ENCODE peak calls at places on chromosomes 12 and 14, in eight cellular contexts. One of them, this sample, is unnamed.

GRCh38 chr12:56593909-56594621 is 36.1 kb downstream of the BAZ2A start:
- DNase-seq in BE2C: peak
- DNase-seq in immature natural killer cell: peak
- DNase-seq in heart right ventricle: no peak
- DNase-seq in substantia nigra: no peak
- DNase-seq in activated CD4-positive, alpha-beta T cell treated with anti-CD3 and anti-CD28 coated beads for 24 hours: peak
- DNase-seq in neural progenitor cell: peak
- DNase-seq in stimulated activated CD8-positive, alpha-beta memory T cell treated with anti-CD3 and anti-CD28 coated beads, Interleukin-15, amount 100 ng/mL, for 24 hours: peak
- DNase-seq in this sample: peak

GRCh38 chr14:94575730-94576585 is 5.3 kb upstream of the SERPINA5 start:
- DNase-seq in BE2C: no peak
- DNase-seq in stimulated activated CD8-positive, alpha-beta memory T cell treated with anti-CD3 and anti-CD28 coated beads, Interleukin-15, amount 100 ng/mL, for 24 hours: no peak
- DNase-seq in heart right ventricle: no peak
- DNase-seq in immature natural killer cell: no peak
- DNase-seq in substantia nigra: no peak
- DNase-seq in activated CD4-positive, alpha-beta T cell treated with anti-CD3 and anti-CD28 coated beads for 24 hours: no peak
- DNase-seq in neural progenitor cell: no peak
- DNase-seq in this sample: no peak

GRCh38 chr12:49279706-49280159 is 14.9 kb downstream of the TUBA1C start:
- DNase-seq in stimulated activated CD8-positive, alpha-beta memory T cell treated with anti-CD3 and anti-CD28 coated beads, Interleukin-15, amount 100 ng/mL, for 24 hours: no peak
- DNase-seq in substantia nigra: no peak
- DNase-seq in heart right ventricle: no peak
- DNase-seq in neural progenitor cell: peak
- DNase-seq in BE2C: peak
- DNase-seq in immature natural killer cell: no peak
- DNase-seq in activated CD4-positive, alpha-beta T cell treated with anti-CD3 and anti-CD28 coated beads for 24 hours: no peak
- DNase-seq in this sample: no peak

GRCh38 chr14:94867931-94868597 is 98.2 kb upstream of the GSC start:
- DNase-seq in BE2C: no peak
- DNase-seq in immature natural killer cell: no peak
- DNase-seq in stimulated activated CD8-positive, alpha-beta memory T cell treated with anti-CD3 and anti-CD28 coated beads, Interleukin-15, amount 100 ng/mL, for 24 hours: no peak
- DNase-seq in substantia nigra: peak
- DNase-seq in heart right ventricle: no peak
- DNase-seq in activated CD4-positive, alpha-beta T cell treated with anti-CD3 and anti-CD28 coated beads for 24 hours: no peak
- DNase-seq in neural progenitor cell: peak
- DNase-seq in this sample: no peak

GRCh38 chr12:77299910-77300772 is 234.8 kb upstream of the E2F7 start:
- DNase-seq in stimulated activated CD8-positive, alpha-beta memory T cell treated with anti-CD3 and anti-CD28 coated beads, Interleukin-15, amount 100 ng/mL, for 24 hours: no peak
- DNase-seq in substantia nigra: no peak
- DNase-seq in immature natural killer cell: no peak
- DNase-seq in neural progenitor cell: no peak
- DNase-seq in activated CD4-positive, alpha-beta T cell treated with anti-CD3 and anti-CD28 coated beads for 24 hours: no peak
- DNase-seq in BE2C: no peak
- DNase-seq in heart right ventricle: no peak
- DNase-seq in this sample: peak

GRCh38 chr14:72434856-72435255 is 459.0 kb downstream of the DPF3 start:
- DNase-seq in BE2C: no peak
- DNase-seq in neural progenitor cell: no peak
- DNase-seq in heart right ventricle: no peak
- DNase-seq in activated CD4-positive, alpha-beta T cell treated with anti-CD3 and anti-CD28 coated beads for 24 hours: no peak
- DNase-seq in stimulated activated CD8-positive, alpha-beta memory T cell treated with anti-CD3 and anti-CD28 coated beads, Interleukin-15, amount 100 ng/mL, for 24 hours: no peak
- DNase-seq in substantia nigra: no peak
- DNase-seq in immature natural killer cell: no peak
- DNase-seq in this sample: no peak

GRCh38 chr12:113112043-113112899 is 23.3 kb downstream of the RASAL1 start:
- DNase-seq in heart right ventricle: no peak
- DNase-seq in stimulated activated CD8-positive, alpha-beta memory T cell treated with anti-CD3 and anti-CD28 coated beads, Interleukin-15, amount 100 ng/mL, for 24 hours: no peak
- DNase-seq in BE2C: no peak
- DNase-seq in activated CD4-positive, alpha-beta T cell treated with anti-CD3 and anti-CD28 coated beads for 24 hours: no peak
- DNase-seq in substantia nigra: no peak
- DNase-seq in neural progenitor cell: no peak
- DNase-seq in immature natural killer cell: no peak
- DNase-seq in this sample: no peak

GRCh38 chr12:14700935-14701334 is 4.5 kb upstream of the GUCY2C start:
- DNase-seq in stimulated activated CD8-positive, alpha-beta memory T cell treated with anti-CD3 and anti-CD28 coated beads, Interleukin-15, amount 100 ng/mL, for 24 hours: no peak
- DNase-seq in immature natural killer cell: no peak
- DNase-seq in substantia nigra: no peak
- DNase-seq in neural progenitor cell: no peak
- DNase-seq in activated CD4-positive, alpha-beta T cell treated with anti-CD3 and anti-CD28 coated beads for 24 hours: no peak
- DNase-seq in BE2C: no peak
- DNase-seq in heart right ventricle: no peak
- DNase-seq in this sample: no peak

GRCh38 chr14:93078830-93079229 is 36.9 kb downstream of the ITPK1 start:
- DNase-seq in immature natural killer cell: no peak
- DNase-seq in stimulated activated CD8-positive, alpha-beta memory T cell treated with anti-CD3 and anti-CD28 coated beads, Interleukin-15, amount 100 ng/mL, for 24 hours: no peak
- DNase-seq in neural progenitor cell: no peak
- DNase-seq in activated CD4-positive, alpha-beta T cell treated with anti-CD3 and anti-CD28 coated beads for 24 hours: no peak
- DNase-seq in BE2C: no peak
- DNase-seq in substantia nigra: no peak
- DNase-seq in heart right ventricle: no peak
- DNase-seq in this sample: peak

GRCh38 chr12:123024819-123025391 is 44.4 kb downstream of the ARL6IP4 start:
- DNase-seq in BE2C: no peak
- DNase-seq in stimulated activated CD8-positive, alpha-beta memory T cell treated with anti-CD3 and anti-CD28 coated beads, Interleukin-15, amount 100 ng/mL, for 24 hours: no peak
- DNase-seq in neural progenitor cell: no peak
- DNase-seq in heart right ventricle: no peak
- DNase-seq in activated CD4-positive, alpha-beta T cell treated with anti-CD3 and anti-CD28 coated beads for 24 hours: no peak
- DNase-seq in substantia nigra: no peak
- DNase-seq in immature natural killer cell: peak
- DNase-seq in this sample: no peak

GRCh38 chr12:9751204-9752144 is 9.2 kb downstream of the CD69 start:
- DNase-seq in stimulated activated CD8-positive, alpha-beta memory T cell treated with anti-CD3 and anti-CD28 coated beads, Interleukin-15, amount 100 ng/mL, for 24 hours: no peak
- DNase-seq in immature natural killer cell: peak
- DNase-seq in activated CD4-positive, alpha-beta T cell treated with anti-CD3 and anti-CD28 coated beads for 24 hours: no peak
- DNase-seq in BE2C: no peak
- DNase-seq in heart right ventricle: no peak
- DNase-seq in neural progenitor cell: peak
- DNase-seq in substantia nigra: no peak
- DNase-seq in this sample: no peak

GRCh38 chr14:102849522-102850379 is 72.5 kb downstream of the TRAF3 start:
- DNase-seq in neural progenitor cell: no peak
- DNase-seq in BE2C: peak
- DNase-seq in immature natural killer cell: no peak
- DNase-seq in stimulated activated CD8-positive, alpha-beta memory T cell treated with anti-CD3 and anti-CD28 coated beads, Interleukin-15, amount 100 ng/mL, for 24 hours: no peak
- DNase-seq in activated CD4-positive, alpha-beta T cell treated with anti-CD3 and anti-CD28 coated beads for 24 hours: no peak
- DNase-seq in substantia nigra: no peak
- DNase-seq in heart right ventricle: no peak
- DNase-seq in this sample: no peak

GRCh38 chr12:51191516-51192283 is 18.8 kb upstream of the TFCP2 start:
- DNase-seq in substantia nigra: no peak
- DNase-seq in heart right ventricle: no peak
- DNase-seq in neural progenitor cell: no peak
- DNase-seq in BE2C: no peak
- DNase-seq in immature natural killer cell: no peak
- DNase-seq in activated CD4-positive, alpha-beta T cell treated with anti-CD3 and anti-CD28 coated beads for 24 hours: no peak
- DNase-seq in stimulated activated CD8-positive, alpha-beta memory T cell treated with anti-CD3 and anti-CD28 coated beads, Interleukin-15, amount 100 ng/mL, for 24 hours: no peak
- DNase-seq in this sample: no peak

GRCh38 chr14:35932659-35933159 is 106.6 kb downstream of the BRMS1L start:
- DNase-seq in activated CD4-positive, alpha-beta T cell treated with anti-CD3 and anti-CD28 coated beads for 24 hours: peak
- DNase-seq in stimulated activated CD8-positive, alpha-beta memory T cell treated with anti-CD3 and anti-CD28 coated beads, Interleukin-15, amount 100 ng/mL, for 24 hours: no peak
- DNase-seq in immature natural killer cell: no peak
- DNase-seq in BE2C: no peak
- DNase-seq in substantia nigra: no peak
- DNase-seq in neural progenitor cell: no peak
- DNase-seq in heart right ventricle: no peak
- DNase-seq in this sample: no peak

GRCh38 chr12:89960607-89961394 is 252.2 kb upstream of the ATP2B1 start:
- DNase-seq in stimulated activated CD8-positive, alpha-beta memory T cell treated with anti-CD3 and anti-CD28 coated beads, Interleukin-15, amount 100 ng/mL, for 24 hours: no peak
- DNase-seq in neural progenitor cell: no peak
- DNase-seq in BE2C: no peak
- DNase-seq in activated CD4-positive, alpha-beta T cell treated with anti-CD3 and anti-CD28 coated beads for 24 hours: no peak
- DNase-seq in heart right ventricle: no peak
- DNase-seq in substantia nigra: no peak
- DNase-seq in immature natural killer cell: no peak
- DNase-seq in this sample: no peak

GRCh38 chr12:11941601-11942360 is 129.0 kb upstream of the BCL2L14 start:
- DNase-seq in BE2C: no peak
- DNase-seq in stimulated activated CD8-positive, alpha-beta memory T cell treated with anti-CD3 and anti-CD28 coated beads, Interleukin-15, amount 100 ng/mL, for 24 hours: no peak
- DNase-seq in substantia nigra: no peak
- DNase-seq in immature natural killer cell: no peak
- DNase-seq in heart right ventricle: no peak
- DNase-seq in activated CD4-positive, alpha-beta T cell treated with anti-CD3 and anti-CD28 coated beads for 24 hours: no peak
- DNase-seq in neural progenitor cell: no peak
- DNase-seq in this sample: peak

GRCh38 chr12:80868576-80868975 is 69.2 kb downstream of the LIN7A start:
- DNase-seq in immature natural killer cell: no peak
- DNase-seq in activated CD4-positive, alpha-beta T cell treated with anti-CD3 and anti-CD28 coated beads for 24 hours: no peak
- DNase-seq in stimulated activated CD8-positive, alpha-beta memory T cell treated with anti-CD3 and anti-CD28 coated beads, Interleukin-15, amount 100 ng/mL, for 24 hours: no peak
- DNase-seq in BE2C: no peak
- DNase-seq in neural progenitor cell: no peak
- DNase-seq in heart right ventricle: no peak
- DNase-seq in substantia nigra: no peak
- DNase-seq in this sample: no peak

GRCh38 chr12:123744836-123745235 is 17.3 kb upstream of the DNAH10 start:
- DNase-seq in BE2C: peak
- DNase-seq in neural progenitor cell: peak
- DNase-seq in activated CD4-positive, alpha-beta T cell treated with anti-CD3 and anti-CD28 coated beads for 24 hours: no peak
- DNase-seq in heart right ventricle: no peak
- DNase-seq in stimulated activated CD8-positive, alpha-beta memory T cell treated with anti-CD3 and anti-CD28 coated beads, Interleukin-15, amount 100 ng/mL, for 24 hours: no peak
- DNase-seq in substantia nigra: peak
- DNase-seq in immature natural killer cell: no peak
- DNase-seq in this sample: no peak

GRCh38 chr12:5497329-5498058 is 65.6 kb downstream of the NTF3 start:
- DNase-seq in heart right ventricle: no peak
- DNase-seq in neural progenitor cell: no peak
- DNase-seq in BE2C: no peak
- DNase-seq in stimulated activated CD8-positive, alpha-beta memory T cell treated with anti-CD3 and anti-CD28 coated beads, Interleukin-15, amount 100 ng/mL, for 24 hours: no peak
- DNase-seq in activated CD4-positive, alpha-beta T cell treated with anti-CD3 and anti-CD28 coated beads for 24 hours: no peak
- DNase-seq in substantia nigra: no peak
- DNase-seq in immature natural killer cell: no peak
- DNase-seq in this sample: no peak

GRCh38 chr12:81492131-81492720 is 266.9 kb downstream of the PPFIA2 start:
- DNase-seq in stimulated activated CD8-positive, alpha-beta memory T cell treated with anti-CD3 and anti-CD28 coated beads, Interleukin-15, amount 100 ng/mL, for 24 hours: no peak
- DNase-seq in activated CD4-positive, alpha-beta T cell treated with anti-CD3 and anti-CD28 coated beads for 24 hours: no peak
- DNase-seq in neural progenitor cell: no peak
- DNase-seq in immature natural killer cell: no peak
- DNase-seq in BE2C: no peak
- DNase-seq in heart right ventricle: no peak
- DNase-seq in substantia nigra: no peak
- DNase-seq in this sample: no peak

GRCh38 chr12:3777206-3777809 is 24.4 kb upstream of the CRACR2A start:
- DNase-seq in stimulated activated CD8-positive, alpha-beta memory T cell treated with anti-CD3 and anti-CD28 coated beads, Interleukin-15, amount 100 ng/mL, for 24 hours: no peak
- DNase-seq in BE2C: no peak
- DNase-seq in heart right ventricle: no peak
- DNase-seq in activated CD4-positive, alpha-beta T cell treated with anti-CD3 and anti-CD28 coated beads for 24 hours: no peak
- DNase-seq in neural progenitor cell: peak
- DNase-seq in immature natural killer cell: peak
- DNase-seq in substantia nigra: no peak
- DNase-seq in this sample: peak

GRCh38 chr12:10406725-10407124 is 2.8 kb downstream of the KLRC4 start:
- DNase-seq in stimulated activated CD8-positive, alpha-beta memory T cell treated with anti-CD3 and anti-CD28 coated beads, Interleukin-15, amount 100 ng/mL, for 24 hours: no peak
- DNase-seq in immature natural killer cell: no peak
- DNase-seq in activated CD4-positive, alpha-beta T cell treated with anti-CD3 and anti-CD28 coated beads for 24 hours: no peak
- DNase-seq in heart right ventricle: no peak
- DNase-seq in neural progenitor cell: no peak
- DNase-seq in BE2C: no peak
- DNase-seq in substantia nigra: no peak
- DNase-seq in this sample: no peak

GRCh38 chr12:52180971-52181628 is 10.7 kb downstream of the KRT80 start:
- DNase-seq in heart right ventricle: no peak
- DNase-seq in BE2C: no peak
- DNase-seq in neural progenitor cell: no peak
- DNase-seq in substantia nigra: no peak
- DNase-seq in stimulated activated CD8-positive, alpha-beta memory T cell treated with anti-CD3 and anti-CD28 coated beads, Interleukin-15, amount 100 ng/mL, for 24 hours: no peak
- DNase-seq in immature natural killer cell: no peak
- DNase-seq in activated CD4-positive, alpha-beta T cell treated with anti-CD3 and anti-CD28 coated beads for 24 hours: no peak
- DNase-seq in this sample: no peak

GRCh38 chr14:74218462-74218861 is 20.8 kb upstream of the VSX2 start:
- DNase-seq in stimulated activated CD8-positive, alpha-beta memory T cell treated with anti-CD3 and anti-CD28 coated beads, Interleukin-15, amount 100 ng/mL, for 24 hours: no peak
- DNase-seq in activated CD4-positive, alpha-beta T cell treated with anti-CD3 and anti-CD28 coated beads for 24 hours: no peak
- DNase-seq in neural progenitor cell: no peak
- DNase-seq in substantia nigra: no peak
- DNase-seq in BE2C: no peak
- DNase-seq in immature natural killer cell: no peak
- DNase-seq in heart right ventricle: no peak
- DNase-seq in this sample: no peak

GRCh38 chr12:101243074-101243473 is 33.0 kb upstream of the SLC5A8 start:
- DNase-seq in stimulated activated CD8-positive, alpha-beta memory T cell treated with anti-CD3 and anti-CD28 coated beads, Interleukin-15, amount 100 ng/mL, for 24 hours: no peak
- DNase-seq in activated CD4-positive, alpha-beta T cell treated with anti-CD3 and anti-CD28 coated beads for 24 hours: no peak
- DNase-seq in neural progenitor cell: no peak
- DNase-seq in heart right ventricle: no peak
- DNase-seq in immature natural killer cell: no peak
- DNase-seq in substantia nigra: no peak
- DNase-seq in BE2C: no peak
- DNase-seq in this sample: no peak

GRCh38 chr14:68510951-68511726 is 281.7 kb downstream of the ZFP36L1 start:
- DNase-seq in immature natural killer cell: no peak
- DNase-seq in BE2C: no peak
- DNase-seq in activated CD4-positive, alpha-beta T cell treated with anti-CD3 and anti-CD28 coated beads for 24 hours: no peak
- DNase-seq in heart right ventricle: no peak
- DNase-seq in neural progenitor cell: no peak
- DNase-seq in stimulated activated CD8-positive, alpha-beta memory T cell treated with anti-CD3 and anti-CD28 coated beads, Interleukin-15, amount 100 ng/mL, for 24 hours: no peak
- DNase-seq in substantia nigra: no peak
- DNase-seq in this sample: no peak

GRCh38 chr12:30457621-30458289 is 237.9 kb downstream of the IPO8 start:
- DNase-seq in stimulated activated CD8-positive, alpha-beta memory T cell treated with anti-CD3 and anti-CD28 coated beads, Interleukin-15, amount 100 ng/mL, for 24 hours: no peak
- DNase-seq in neural progenitor cell: peak
- DNase-seq in substantia nigra: no peak
- DNase-seq in heart right ventricle: no peak
- DNase-seq in BE2C: no peak
- DNase-seq in activated CD4-positive, alpha-beta T cell treated with anti-CD3 and anti-CD28 coated beads for 24 hours: no peak
- DNase-seq in immature natural killer cell: no peak
- DNase-seq in this sample: peak

GRCh38 chr12:30837595-30837994 is 82.8 kb upstream of the CAPRIN2 start:
- DNase-seq in stimulated activated CD8-positive, alpha-beta memory T cell treated with anti-CD3 and anti-CD28 coated beads, Interleukin-15, amount 100 ng/mL, for 24 hours: no peak
- DNase-seq in activated CD4-positive, alpha-beta T cell treated with anti-CD3 and anti-CD28 coated beads for 24 hours: no peak
- DNase-seq in neural progenitor cell: no peak
- DNase-seq in immature natural killer cell: no peak
- DNase-seq in substantia nigra: no peak
- DNase-seq in BE2C: no peak
- DNase-seq in heart right ventricle: no peak
- DNase-seq in this sample: no peak

GRCh38 chr14:61876362-61877049 is 114.3 kb downstream of the SNAPC1 start:
- DNase-seq in immature natural killer cell: no peak
- DNase-seq in substantia nigra: no peak
- DNase-seq in neural progenitor cell: no peak
- DNase-seq in activated CD4-positive, alpha-beta T cell treated with anti-CD3 and anti-CD28 coated beads for 24 hours: no peak
- DNase-seq in stimulated activated CD8-positive, alpha-beta memory T cell treated with anti-CD3 and anti-CD28 coated beads, Interleukin-15, amount 100 ng/mL, for 24 hours: no peak
- DNase-seq in BE2C: no peak
- DNase-seq in heart right ventricle: no peak
- DNase-seq in this sample: no peak

GRCh38 chr12:117165342-117165741 is 24.9 kb downstream of the FBXO21 start:
- DNase-seq in activated CD4-positive, alpha-beta T cell treated with anti-CD3 and anti-CD28 coated beads for 24 hours: no peak
- DNase-seq in stimulated activated CD8-positive, alpha-beta memory T cell treated with anti-CD3 and anti-CD28 coated beads, Interleukin-15, amount 100 ng/mL, for 24 hours: no peak
- DNase-seq in neural progenitor cell: no peak
- DNase-seq in heart right ventricle: no peak
- DNase-seq in substantia nigra: no peak
- DNase-seq in BE2C: no peak
- DNase-seq in immature natural killer cell: no peak
- DNase-seq in this sample: no peak

GRCh38 chr12:106086696-106087095 is 52.1 kb downstream of the NUAK1 start:
- DNase-seq in stimulated activated CD8-positive, alpha-beta memory T cell treated with anti-CD3 and anti-CD28 coated beads, Interleukin-15, amount 100 ng/mL, for 24 hours: no peak
- DNase-seq in BE2C: no peak
- DNase-seq in neural progenitor cell: no peak
- DNase-seq in activated CD4-positive, alpha-beta T cell treated with anti-CD3 and anti-CD28 coated beads for 24 hours: no peak
- DNase-seq in immature natural killer cell: no peak
- DNase-seq in substantia nigra: peak
- DNase-seq in heart right ventricle: no peak
- DNase-seq in this sample: no peak

GRCh38 chr12:69952890-69953289 is 127.9 kb downstream of the MYRFL start:
- DNase-seq in immature natural killer cell: no peak
- DNase-seq in stimulated activated CD8-positive, alpha-beta memory T cell treated with anti-CD3 and anti-CD28 coated beads, Interleukin-15, amount 100 ng/mL, for 24 hours: no peak
- DNase-seq in substantia nigra: no peak
- DNase-seq in activated CD4-positive, alpha-beta T cell treated with anti-CD3 and anti-CD28 coated beads for 24 hours: no peak
- DNase-seq in BE2C: no peak
- DNase-seq in heart right ventricle: no peak
- DNase-seq in neural progenitor cell: no peak
- DNase-seq in this sample: no peak

GRCh38 chr14:23387916-23388882 is 11.4 kb downstream of the CMTM5 start:
- DNase-seq in immature natural killer cell: no peak
- DNase-seq in heart right ventricle: no peak
- DNase-seq in neural progenitor cell: no peak
- DNase-seq in substantia nigra: no peak
- DNase-seq in activated CD4-positive, alpha-beta T cell treated with anti-CD3 and anti-CD28 coated beads for 24 hours: no peak
- DNase-seq in stimulated activated CD8-positive, alpha-beta memory T cell treated with anti-CD3 and anti-CD28 coated beads, Interleukin-15, amount 100 ng/mL, for 24 hours: no peak
- DNase-seq in BE2C: no peak
- DNase-seq in this sample: no peak

GRCh38 chr14:92646952-92647461 is 101.4 kb downstream of the LGMN start:
- DNase-seq in stimulated activated CD8-positive, alpha-beta memory T cell treated with anti-CD3 and anti-CD28 coated beads, Interleukin-15, amount 100 ng/mL, for 24 hours: no peak
- DNase-seq in activated CD4-positive, alpha-beta T cell treated with anti-CD3 and anti-CD28 coated beads for 24 hours: no peak
- DNase-seq in substantia nigra: no peak
- DNase-seq in immature natural killer cell: no peak
- DNase-seq in BE2C: no peak
- DNase-seq in heart right ventricle: no peak
- DNase-seq in neural progenitor cell: no peak
- DNase-seq in this sample: peak

This sample was measured in amniotic stem cell.